ENCODE peak calls at places on chromosome 11, in five cellular contexts. F is A549; L is hepatocyte; K is naive thymus-derived CD4-positive, alpha-beta T cell; V is right atrium auricular region. E is an unnamed sample.

GRCh38 chr11:77083553-77084245 is 16.9 kb downstream of the CAPN5 start:
- DNase-seq in K (no peak), F (no peak), L (no peak), V (no peak), E (no peak)

GRCh38 chr11:64758330-64759079 is 1.3 kb downstream of the PYGM start:
- DNase-seq in K (no peak), F (no peak), L (no peak), V (no peak), E (no peak)

GRCh38 chr11:4544891-4545290 is at the start of gene OR52M1:
- DNase-seq in L (no peak), K (no peak), F (no peak), V (no peak), E (no peak)

GRCh38 chr11:10680956-10681487 is 12.5 kb downstream of the IRAG1 start:
- DNase-seq in L (no peak), K (no peak), V (no peak), F (no peak), E (no peak)

GRCh38 chr11:122145715-122146274 is 29.8 kb upstream of the BLID start:
- DNase-seq in K (no peak), F (no peak), L (no peak), V (no peak), E (no peak)

GRCh38 chr11:70671611-70672010 is 273.3 kb downstream of the CTTN start:
- DNase-seq in F (no peak), L (no peak), V (no peak), K (no peak), E (no peak)

GRCh38 chr11:14644396-14645246 is 1.0 kb downstream of the PDE3B start:
- DNase-seq in F (peak), K (no peak), V (no peak), L (peak), E (no peak)

GRCh38 chr11:124841765-124842700 is 23.2 kb upstream of the ROBO3 start:
- DNase-seq in F (no peak), K (no peak), V (no peak), L (no peak), E (no peak)

GRCh38 chr11:91972665-91973266 is 251.9 kb upstream of the FAT3 start:
- DNase-seq in L (no peak), F (no peak), K (no peak), V (no peak), E (no peak)

GRCh38 chr11:114027396-114027795 is 32.1 kb upstream of the ZBTB16 start:
- DNase-seq in K (no peak), V (no peak), F (no peak), L (no peak), E (no peak)

DNA sequence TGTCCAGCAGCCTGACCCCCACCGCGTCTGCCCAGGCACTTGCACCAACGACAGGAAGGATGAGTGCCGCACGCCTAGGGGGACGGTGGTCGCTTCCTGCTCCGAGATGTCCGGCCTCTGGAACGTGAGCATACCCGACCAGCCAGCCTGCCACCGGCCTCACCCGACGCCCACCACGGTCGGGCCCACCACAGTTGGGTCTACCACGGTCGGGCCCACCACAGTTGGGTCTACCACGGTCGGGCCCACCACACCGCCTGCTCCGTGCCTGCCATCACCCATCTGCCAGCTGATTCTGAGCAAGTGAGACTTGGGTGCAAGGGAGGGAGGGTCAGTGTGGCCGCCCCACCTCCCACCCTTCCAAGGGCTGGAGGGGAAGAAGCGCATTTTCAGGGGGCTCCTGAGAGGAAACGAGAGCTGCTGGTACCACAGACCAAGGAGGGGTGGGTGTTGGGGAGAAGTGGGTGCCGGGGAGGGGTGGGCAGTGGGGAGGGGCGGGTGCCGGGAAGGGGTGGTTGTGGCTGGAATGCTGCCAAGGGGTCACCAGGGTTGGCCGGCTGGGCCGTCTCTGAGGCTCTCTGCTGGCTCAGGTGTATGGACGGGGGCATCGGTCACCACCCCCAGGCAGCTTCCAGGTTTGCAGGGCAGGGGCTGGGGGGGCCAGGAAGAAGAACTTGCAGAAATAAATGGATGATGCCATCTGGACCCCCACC is 27.7 kb upstream of the MUC5B start:
- DNase-seq in L (no peak), K (no peak), V (no peak), F (no peak), E (no peak)
- H3K27ac ChIP-seq in L (no peak), K (no peak), V (no peak), F (no peak), E (no peak)

DNA sequence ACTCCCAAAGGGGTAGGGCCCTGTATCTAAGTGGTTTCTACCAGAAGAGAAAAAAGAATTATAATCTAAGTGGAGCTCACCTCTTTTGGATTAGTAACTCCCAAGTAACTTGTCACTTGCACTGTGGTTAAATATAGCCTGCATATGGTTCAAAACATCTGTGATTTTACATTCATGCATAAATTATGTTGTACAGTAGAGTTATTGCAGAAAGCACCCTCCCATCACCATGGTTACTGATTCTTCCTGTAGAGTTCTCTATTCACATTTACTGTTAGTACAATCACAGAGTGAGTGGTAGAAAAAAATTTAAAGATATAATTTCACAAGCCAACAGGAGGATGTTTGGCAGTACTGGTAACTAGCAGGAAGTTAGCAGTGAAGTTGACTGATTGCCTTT is 80.4 kb downstream of the LRRC4C start:
- DNase-seq in V (no peak), L (no peak), F (no peak), K (no peak), E (no peak)
- H3K27ac ChIP-seq in V (no peak), L (no peak), F (no peak), K (no peak), E (no peak)

DNA sequence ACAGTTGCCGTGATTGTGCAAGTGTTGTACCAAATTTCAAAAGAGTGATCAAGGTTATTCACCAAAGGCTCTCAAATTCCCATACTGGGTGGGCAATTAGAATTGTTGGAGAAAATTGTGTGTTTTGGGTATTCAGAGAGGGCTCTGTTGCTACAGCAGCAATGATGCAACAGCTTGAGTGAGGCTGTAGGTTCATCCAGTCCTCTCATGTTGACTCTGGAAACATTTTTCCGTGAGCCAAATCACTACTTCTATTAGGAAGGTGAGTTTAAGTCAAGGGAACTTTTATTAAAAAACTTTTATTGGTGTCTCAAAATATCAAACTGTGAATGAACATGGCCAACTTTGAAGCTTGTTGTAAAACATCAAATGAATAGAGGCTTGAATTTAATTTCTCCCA is 116.5 kb downstream of the CD44 start:
- DNase-seq in V (no peak), F (no peak), K (no peak), L (no peak), E (no peak)
- H3K27ac ChIP-seq in V (no peak), F (no peak), K (no peak), L (no peak), E (no peak)

GRCh38 chr11:65833297-65834030 is at the start of gene SNX32:
- DNase-seq in L (peak), F (no peak), V (peak), K (peak), E (peak)
- H3K27ac ChIP-seq in L (peak), F (no peak), V (no peak), K (peak), E (peak)

GRCh38 chr11:19789840-19790710 is 77.4 kb downstream of the NAV2 start:
- DNase-seq in V (no peak), K (no peak), F (no peak), L (peak), E (no peak)
- H3K27ac ChIP-seq in V (peak), K (no peak), F (no peak), L (peak), E (no peak)

DNA sequence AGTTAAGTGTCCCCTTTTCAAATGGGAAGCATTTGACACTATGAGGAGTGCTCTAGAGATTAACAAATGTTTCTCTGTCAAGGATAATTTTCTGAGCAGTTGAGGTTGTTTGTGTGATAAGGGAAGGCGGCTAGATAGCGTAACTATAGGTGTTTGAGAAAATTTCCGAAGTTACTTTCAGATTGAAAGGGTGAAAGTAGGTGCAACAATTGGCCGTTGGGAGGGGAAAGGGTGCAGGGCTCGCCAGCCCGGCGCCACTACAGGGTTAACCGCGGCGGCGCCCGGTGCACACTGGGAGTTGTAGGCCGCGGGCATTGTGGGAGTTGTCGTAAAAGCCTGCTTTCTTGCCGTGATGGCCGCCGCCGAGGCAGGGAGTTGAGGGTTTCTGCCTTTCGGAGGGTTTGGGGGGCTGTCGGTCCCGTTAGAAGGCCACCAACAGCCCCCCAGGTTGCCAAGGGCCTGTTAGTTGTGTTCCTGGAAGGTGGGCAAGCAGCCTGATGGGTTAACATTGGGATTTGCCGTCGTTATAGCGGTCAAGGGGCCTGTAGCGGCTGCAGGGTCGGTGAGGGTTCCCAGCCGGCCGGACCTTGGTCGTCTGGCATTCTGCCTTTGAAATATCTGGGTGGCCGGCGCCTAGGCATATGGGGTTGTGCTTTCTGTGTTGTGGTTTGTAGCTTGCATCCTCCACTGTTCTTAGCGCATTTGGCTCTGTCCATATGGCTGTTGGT is 36.5 kb upstream of the HSD17B12 start:
- DNase-seq in L (peak), F (peak), K (peak), V (peak), E (peak)
- H3K27ac ChIP-seq in L (peak), F (peak), K (peak), V (peak), E (peak)

GRCh38 chr11:1932681-1933080 is 13.2 kb downstream of the TNNT3 start:
- DNase-seq in L (no peak), K (no peak), V (no peak), F (no peak), E (no peak)

GRCh38 chr11:1933416-1934325 is 13.5 kb upstream of the MRPL23 start:
- DNase-seq in V (no peak), L (no peak), K (no peak), F (no peak), E (no peak)

GRCh38 chr11:1930448-1930802 is 10.9 kb downstream of the TNNT3 start:
- DNase-seq in F (no peak), V (no peak), K (no peak), L (no peak), E (no peak)

GRCh38 chr11:1931326-1931725 is 11.8 kb downstream of the TNNT3 start:
- DNase-seq in V (peak), L (no peak), F (no peak), K (no peak), E (no peak)

DNA sequence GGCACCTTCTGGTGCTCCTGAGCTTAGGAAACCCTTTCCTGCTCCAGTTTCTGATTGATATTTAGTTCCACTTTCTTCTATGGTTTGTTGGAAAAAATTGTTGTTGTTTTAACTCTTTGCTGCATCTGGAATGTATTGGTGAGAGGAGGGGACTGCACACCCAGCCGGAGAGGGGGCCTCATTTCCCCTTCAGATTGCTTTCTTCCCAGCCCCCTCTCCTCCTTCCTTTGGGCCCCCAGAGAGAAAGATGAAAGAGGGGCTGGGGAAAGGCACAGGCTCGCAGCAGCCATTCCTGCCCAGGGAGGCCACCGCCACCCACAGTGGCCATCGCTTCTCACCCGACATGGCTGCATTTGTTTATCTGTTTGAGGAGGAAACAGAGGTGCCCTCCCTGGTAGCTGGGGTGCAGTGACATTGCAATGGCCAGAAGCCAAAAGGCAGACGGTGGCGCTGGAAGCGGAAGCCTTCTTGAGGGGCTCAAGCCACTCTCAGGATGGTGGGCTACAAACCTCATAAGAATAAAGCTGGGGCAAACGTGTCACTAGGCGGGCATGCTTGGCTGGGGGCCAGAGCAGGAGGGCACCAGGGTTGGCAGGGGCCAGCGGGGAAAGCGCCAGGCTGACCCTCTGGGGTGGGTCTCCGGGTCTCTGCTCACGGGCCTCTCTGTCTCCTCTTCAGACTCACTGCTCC is 12.4 kb downstream of the TNNT3 start:
- DNase-seq in F (no peak), L (no peak), K (no peak), V (no peak), E (no peak)
- H3K27ac ChIP-seq in F (no peak), L (peak), K (no peak), V (peak), E (no peak)

GRCh38 chr11:131867457-131868257 is 497.2 kb downstream of the NTM start:
- DNase-seq in V (peak), L (peak), F (no peak), K (no peak), E (peak)
- H3K27ac ChIP-seq in V (no peak), L (no peak), F (no peak), K (no peak), E (no peak)

GRCh38 chr11:16012125-16012751 is 344.1 kb downstream of the SOX6 start:
- DNase-seq in V (no peak), K (no peak), L (no peak), F (no peak), E (no peak)
- H3K27ac ChIP-seq in V (no peak), K (no peak), L (no peak), F (no peak), E (no peak)

GRCh38 chr11:69654001-69654659 is 13.2 kb downstream of the CCND1 start:
- DNase-seq in L (no peak), V (no peak), F (peak), K (no peak), E (no peak)

GRCh38 chr11:69654660-69655478 is 13.9 kb downstream of the CCND1 start:
- DNase-seq in V (no peak), K (no peak), L (peak), F (peak), E (no peak)

GRCh38 chr11:69656536-69657455 is 15.8 kb downstream of the CCND1 start:
- DNase-seq in K (no peak), L (no peak), V (no peak), F (no peak), E (no peak)

GRCh38 chr11:69657456-69657910 is 16.5 kb downstream of the CCND1 start:
- DNase-seq in L (no peak), F (no peak), K (no peak), V (no peak), E (no peak)

DNA sequence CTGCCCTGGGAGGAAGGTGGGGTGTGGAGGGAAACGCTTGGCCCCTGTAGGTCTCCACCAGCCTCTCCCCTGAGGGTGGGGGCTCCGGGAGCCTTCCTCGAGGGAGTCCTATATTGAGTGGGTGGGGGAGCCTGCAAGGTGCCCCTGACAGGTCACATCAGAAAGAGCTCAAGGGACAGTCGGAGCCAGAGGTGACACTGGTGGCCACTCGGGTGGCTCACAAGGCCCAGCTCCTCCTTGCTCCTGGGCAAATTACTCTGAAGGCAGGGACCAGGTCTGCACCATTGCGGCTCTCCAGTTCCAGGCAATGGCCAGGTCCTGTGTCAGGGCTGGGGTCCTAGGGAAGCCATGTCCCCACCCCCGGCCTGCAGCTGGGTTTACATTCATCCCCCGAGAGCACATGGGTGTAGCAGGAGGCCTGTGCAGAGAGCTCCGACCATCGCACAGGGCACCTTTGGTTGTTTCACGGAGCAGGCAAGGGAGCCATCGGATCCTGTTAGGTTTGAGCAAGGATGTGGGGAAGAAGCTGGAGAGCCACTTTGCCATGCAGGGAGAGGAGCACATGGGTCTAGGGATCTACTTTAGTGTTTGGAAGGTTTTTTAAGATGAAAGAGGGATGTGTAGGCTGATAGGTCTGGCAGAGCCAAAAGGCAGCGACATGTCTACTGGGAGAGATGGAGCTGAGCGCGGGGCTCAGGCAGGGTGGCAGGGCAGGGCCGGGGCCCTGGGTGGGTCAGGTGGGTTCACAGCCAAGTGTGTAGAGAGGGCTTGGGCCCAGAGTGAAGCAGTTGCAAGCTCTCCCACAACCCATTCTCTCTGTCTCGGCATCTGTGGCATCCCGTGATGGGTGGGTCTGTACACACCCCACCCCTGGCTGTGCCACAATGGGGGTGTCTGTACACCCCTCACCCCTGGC is 14.8 kb downstream of the CCND1 start:
- DNase-seq in K (no peak), L (no peak), F (no peak), V (no peak), E (no peak)
- H3K27ac ChIP-seq in K (no peak), L (peak), F (peak), V (no peak), E (no peak)

E was measured in substantia nigra.